ENCODE peak calls at places on chromosome 14, in ten cellular contexts. T is HFFc6; I is ELR; M is COR-L47; K is foreskin fibroblast; Y is NCI-H2081; P is stimulated activated CD8-positive, alpha-beta memory T cell treated with anti-CD3 and anti-CD28 coated beads, Interleukin-4, amount 100 ng/mL, for 48 hours; S is tibial artery; N is D341Med; O is amygdala. E is an unnamed sample.

GRCh38 chr14:54785111-54785777 is 117.4 kb downstream of the GCH1 start:
- DNase-seq in T (no peak), I (no peak), M (no peak), K (no peak), Y (peak), P (no peak), S (peak), N (no peak), O (no peak), E (peak)

GRCh38 chr14:61512026-61512425 is 183.3 kb upstream of the HIF1A start:
- DNase-seq in T (no peak), I (no peak), M (no peak), K (peak), Y (no peak), P (peak), S (no peak), N (no peak), O (no peak), E (no peak)

GRCh38 chr14:75831455-75831854 is 150.3 kb downstream of the TGFB3 start:
- DNase-seq in T (peak), I (peak), M (peak), K (peak), Y (peak), P (peak), S (no peak), N (no peak), O (no peak), E (peak)

GRCh38 chr14:69008411-69008810 is 29.3 kb upstream of the ACTN1 start:
- DNase-seq in T (no peak), I (no peak), M (no peak), K (peak), Y (no peak), P (no peak), S (no peak), N (no peak), O (no peak), E (no peak)

GRCh38 chr14:41570415-41571155 is 36.1 kb upstream of the LRFN5 start:
- DNase-seq in T (no peak), I (no peak), M (peak), K (no peak), Y (peak), P (no peak), S (no peak), N (no peak), O (no peak), E (no peak)

GRCh38 chr14:77031680-77032482 is 3.4 kb upstream of the IRF2BPL start:
- DNase-seq in T (peak), I (peak), M (no peak), K (peak), Y (no peak), P (no peak), S (peak), N (no peak), O (no peak), E (no peak)

GRCh38 chr14:88872976-88873375 is 48.5 kb downstream of the TTC8 start:
- DNase-seq in T (no peak), I (no peak), M (no peak), K (no peak), Y (no peak), P (no peak), S (no peak), N (no peak), O (no peak), E (peak)

GRCh38 chr14:100348779-100349708 is 25.9 kb downstream of the SLC25A47 start:
- DNase-seq in T (no peak), I (no peak), M (peak), K (no peak), Y (peak), P (peak), S (no peak), N (no peak), O (no peak), E (no peak)

GRCh38 chr14:31090872-31091764 is 64.9 kb upstream of the STRN3 start:
- DNase-seq in T (peak), I (peak), M (no peak), K (peak), Y (no peak), P (no peak), S (no peak), N (no peak), O (no peak), E (no peak)

GRCh38 chr14:92906823-92907222 is 16.1 kb upstream of the CHGA start:
- DNase-seq in T (no peak), I (no peak), M (no peak), K (no peak), Y (no peak), P (no peak), S (no peak), N (peak), O (no peak), E (no peak)

GRCh38 chr14:63308723-63309317 is 9.9 kb downstream of the GPHB5 start:
- DNase-seq in T (no peak), I (peak), M (peak), K (peak), Y (peak), P (peak), S (no peak), N (peak), O (no peak), E (no peak)

GRCh38 chr14:93231129-93231979 is 24.3 kb downstream of the UBR7 start:
- DNase-seq in T (peak), I (peak), M (peak), K (peak), Y (no peak), P (no peak), S (no peak), N (peak), O (peak), E (no peak)

GRCh38 chr14:51540364-51540763 is 111.3 kb upstream of the FRMD6 start:
- DNase-seq in T (peak), I (peak), M (no peak), K (peak), Y (no peak), P (no peak), S (no peak), N (no peak), O (no peak), E (no peak)

GRCh38 chr14:101821528-101821927 is 60.0 kb downstream of the PPP2R5C start:
- DNase-seq in T (no peak), I (no peak), M (no peak), K (no peak), Y (no peak), P (peak), S (no peak), N (no peak), O (no peak), E (no peak)

GRCh38 chr14:34214961-34215360 is 247.1 kb downstream of the SPTSSA start:
- DNase-seq in T (no peak), I (no peak), M (no peak), K (no peak), Y (no peak), P (no peak), S (no peak), N (no peak), O (no peak), E (no peak)

GRCh38 chr14:106347890-106348755 is 821.7 kb downstream of the TMEM121 start:
- DNase-seq in T (no peak), I (no peak), M (no peak), K (no peak), Y (no peak), P (no peak), S (no peak), N (no peak), O (no peak), E (no peak)

GRCh38 chr14:72830786-72831583 is 62.9 kb downstream of the DPF3 start:
- DNase-seq in T (no peak), I (no peak), M (no peak), K (peak), Y (no peak), P (no peak), S (no peak), N (no peak), O (no peak), E (no peak)

GRCh38 chr14:76168531-76168930 is 16.8 kb downstream of the GPATCH2L start:
- DNase-seq in T (no peak), I (peak), M (no peak), K (no peak), Y (no peak), P (no peak), S (no peak), N (no peak), O (no peak), E (no peak)

GRCh38 chr14:81122326-81122725 is 98.4 kb downstream of the GTF2A1 start:
- DNase-seq in T (no peak), I (no peak), M (no peak), K (no peak), Y (no peak), P (no peak), S (no peak), N (no peak), O (no peak), E (no peak)

GRCh38 chr14:50060871-50061663 is 55.3 kb downstream of the VCPKMT start:
- DNase-seq in T (peak), I (peak), M (peak), K (peak), Y (peak), P (peak), S (peak), N (no peak), O (no peak), E (peak)

GRCh38 chr14:93788557-93789365 is 476 bp upstream of the PRIMA1 start:
- DNase-seq in T (no peak), I (no peak), M (peak), K (peak), Y (peak), P (no peak), S (peak), N (peak), O (peak), E (peak)

GRCh38 chr14:69090187-69090789 is 62.6 kb downstream of the DCAF5 start:
- DNase-seq in T (no peak), I (peak), M (peak), K (peak), Y (peak), P (no peak), S (no peak), N (peak), O (no peak), E (no peak)

GRCh38 chr14:50263321-50263720 is 31.9 kb upstream of the SOS2 start:
- DNase-seq in T (no peak), I (no peak), M (no peak), K (no peak), Y (no peak), P (no peak), S (no peak), N (no peak), O (no peak), E (no peak)

GRCh38 chr14:69708586-69709169 is 58.3 kb upstream of the SRSF5 start:
- DNase-seq in T (peak), I (peak), M (no peak), K (peak), Y (peak), P (no peak), S (no peak), N (peak), O (peak), E (no peak)

GRCh38 chr14:55374771-55375170 is 36.9 kb downstream of the ATG14 start:
- DNase-seq in T (no peak), I (no peak), M (no peak), K (no peak), Y (no peak), P (no peak), S (no peak), N (no peak), O (no peak), E (no peak)

GRCh38 chr14:105974902-105975301 is 448.5 kb downstream of the TMEM121 start:
- DNase-seq in T (no peak), I (peak), M (peak), K (no peak), Y (no peak), P (peak), S (no peak), N (no peak), O (no peak), E (no peak)

GRCh38 chr14:105400016-105400415 is 1.7 kb downstream of the TEX22 start:
- DNase-seq in T (no peak), I (no peak), M (no peak), K (no peak), Y (no peak), P (no peak), S (no peak), N (no peak), O (no peak), E (no peak)

GRCh38 chr14:77181603-77182437 is at the start of gene TMEM63C:
- DNase-seq in T (no peak), I (no peak), M (peak), K (peak), Y (peak), P (peak), S (no peak), N (peak), O (peak), E (no peak)

GRCh38 chr14:41449057-41449456 is 157.6 kb upstream of the LRFN5 start:
- DNase-seq in T (no peak), I (no peak), M (no peak), K (no peak), Y (no peak), P (no peak), S (no peak), N (no peak), O (no peak), E (no peak)

GRCh38 chr14:53044486-53044885 is 93.6 kb upstream of the FERMT2 start:
- DNase-seq in T (peak), I (peak), M (no peak), K (peak), Y (no peak), P (no peak), S (no peak), N (no peak), O (no peak), E (no peak)

GRCh38 chr14:104677506-104678332 is 11.7 kb upstream of the INF2 start:
- DNase-seq in T (peak), I (peak), M (peak), K (peak), Y (no peak), P (peak), S (peak), N (no peak), O (peak), E (peak)

GRCh38 chr14:23406244-23406643 is 1.8 kb downstream of the MYH6 start:
- DNase-seq in T (no peak), I (no peak), M (no peak), K (no peak), Y (no peak), P (no peak), S (no peak), N (no peak), O (no peak), E (no peak)